ENCODE peak calls at places on chromosomes 5 and 9, in ten cellular contexts. J is PC-9; E is suprapubic skin; B is Ammon's horn; S is HTR-8/SVneo; W is activated CD4-positive, alpha-beta T cell treated with anti-CD3 and anti-CD28 coated beads, Interleukin-2, amount 50 U/mL, for 4 hours; I is NAMALWA; P is MCF 10A; O is NCI-H2107; X is ecto neural progenitor cell. G is an unnamed sample.

GRCh38 chr5:150058480-150059126 is 27.8 kb downstream of the CSF1R start:
- DNase-seq in J (no peak), E (peak; percentile 59), B (peak; percentile 80), S (peak; percentile 77), W (no peak), I (no peak), P (peak; percentile 88), O (no peak), X (no peak), G (peak; percentile 33)

GRCh38 chr5:126414874-126415502 is 8.2 kb upstream of the GRAMD2B start:
- DNase-seq in J (no peak), E (no peak), B (peak; percentile 69), S (no peak), W (no peak), I (no peak), P (peak; percentile 72), O (no peak), X (no peak), G (no peak)

GRCh38 chr5:1570975-1571374 is 47.2 kb upstream of the LPCAT1 start:
- DNase-seq in J (no peak), E (no peak), B (no peak), S (no peak), W (no peak), I (peak; percentile 44), P (no peak), O (no peak), X (no peak), G (no peak)

GRCh38 chr9:133146746-133147411 is 16.8 kb downstream of the GBGT1 start:
- DNase-seq in J (no peak), E (no peak), B (no peak), S (no peak), W (no peak), I (no peak), P (no peak), O (no peak), X (no peak), G (no peak)

GRCh38 chr5:98694902-98695301 is 78.6 kb upstream of the RGMB start:
- DNase-seq in J (no peak), E (no peak), B (no peak), S (no peak), W (no peak), I (no peak), P (no peak), O (no peak), X (no peak), G (no peak)

GRCh38 chr9:121718063-121718462 is 66.6 kb downstream of the DAB2IP start:
- DNase-seq in J (no peak), E (no peak), B (peak; percentile 88), S (no peak), W (no peak), I (no peak), P (no peak), O (no peak), X (no peak), G (no peak)

GRCh38 chr9:89804766-89805531 is 200.1 kb downstream of the GADD45G start:
- DNase-seq in J (no peak), E (no peak), B (no peak), S (no peak), W (no peak), I (no peak), P (no peak), O (no peak), X (no peak), G (no peak)

GRCh38 chr5:122051569-122051968 is 26.5 kb downstream of the LOX start:
- DNase-seq in J (no peak), E (no peak), B (no peak), S (no peak), W (no peak), I (no peak), P (no peak), O (no peak), X (no peak), G (no peak)

GRCh38 chr5:128574041-128574440 is 36.0 kb upstream of the FBN2 start:
- DNase-seq in J (no peak), E (no peak), B (no peak), S (peak; percentile 43), W (no peak), I (no peak), P (peak; percentile 54), O (no peak), X (no peak), G (no peak)

GRCh38 chr5:58410441-58410840 is 49.4 kb downstream of the PLK2 start:
- DNase-seq in J (peak; percentile 81), E (no peak), B (no peak), S (peak; percentile 9), W (no peak), I (no peak), P (peak; percentile 72), O (no peak), X (no peak), G (peak; percentile 14)

GRCh38 chr5:1641041-1641440 is 117.3 kb upstream of the LPCAT1 start:
- DNase-seq in J (no peak), E (peak; percentile 48), B (no peak), S (no peak), W (no peak), I (no peak), P (no peak), O (no peak), X (no peak), G (no peak)

GRCh38 chr5:175131432-175131831 is 312.6 kb downstream of the DRD1 start:
- DNase-seq in J (no peak), E (no peak), B (no peak), S (no peak), W (no peak), I (no peak), P (no peak), O (no peak), X (no peak), G (no peak)

GRCh38 chr9:70641631-70642030 is 227.2 kb upstream of the KLF9 start:
- DNase-seq in J (no peak), E (no peak), B (no peak), S (no peak), W (no peak), I (no peak), P (no peak), O (no peak), X (no peak), G (no peak)

GRCh38 chr9:114143214-114143613 is 12.1 kb upstream of the COL27A1 start:
- DNase-seq in J (no peak), E (no peak), B (no peak), S (no peak), W (no peak), I (no peak), P (no peak), O (no peak), X (no peak), G (no peak)

GRCh38 chr9:108639736-108640135 is 216.1 kb downstream of the ACTL7B start:
- DNase-seq in J (no peak), E (no peak), B (no peak), S (no peak), W (no peak), I (no peak), P (no peak), O (no peak), X (no peak), G (no peak)

GRCh38 chr9:35570709-35571108 is 34.4 kb upstream of the TESK1 start:
- DNase-seq in J (no peak), E (no peak), B (no peak), S (no peak), W (no peak), I (no peak), P (no peak), O (no peak), X (no peak), G (no peak)

GRCh38 chr9:134216449-134216951 is 52.1 kb upstream of the RNU6ATAC start:
- DNase-seq in J (no peak), E (peak; percentile 45), B (no peak), S (no peak), W (no peak), I (no peak), P (no peak), O (no peak), X (no peak), G (no peak)

GRCh38 chr9:121717141-121717749 is 65.8 kb downstream of the DAB2IP start:
- DNase-seq in J (no peak), E (no peak), B (no peak), S (no peak), W (no peak), I (no peak), P (no peak), O (no peak), X (no peak), G (no peak)

GRCh38 chr9:134589748-134590147 is 51.9 kb upstream of the COL5A1 start:
- DNase-seq in J (no peak), E (peak; percentile 38), B (no peak), S (no peak), W (no peak), I (no peak), P (no peak), O (no peak), X (no peak), G (no peak)

GRCh38 chr5:107359033-107359915 is 311.5 kb downstream of the EFNA5 start:
- DNase-seq in J (no peak), E (no peak), B (no peak), S (no peak), W (no peak), I (no peak), P (no peak), O (no peak), X (no peak), G (peak; percentile 21)

GRCh38 chr5:127031147-127031862 is 947 bp upstream of the MARCHF3 start:
- DNase-seq in J (no peak), E (no peak), B (no peak), S (peak; percentile 3), W (peak; percentile 3), I (no peak), P (no peak), O (no peak), X (no peak), G (no peak)

GRCh38 chr9:91483189-91483691 is 59.6 kb upstream of the NFIL3 start:
- DNase-seq in J (no peak), E (no peak), B (peak; percentile 46), S (no peak), W (no peak), I (no peak), P (no peak), O (no peak), X (no peak), G (no peak)

GRCh38 chr5:137595680-137596079 is 96.6 kb upstream of the SPOCK1 start:
- DNase-seq in J (no peak), E (no peak), B (peak; percentile 43), S (no peak), W (no peak), I (no peak), P (no peak), O (no peak), X (no peak), G (no peak)